ENCODE peak calls at places on chromosomes 2 and 18, in five cellular contexts. I is adrenal gland, R is A549, T is tibial nerve, U is ovary. C is an unnamed sample.

GRCh38 chr18:78090584-78090983 is 840.9 kb downstream of the GALR1 start:
- DNase-seq in R (no peak), I (no peak), T (no peak), U (no peak), C (no peak)

GRCh38 chr2:222819722-222820333 is 41.0 kb upstream of the ACSL3 start:
- DNase-seq in R (no peak), T (no peak), U (no peak), I (no peak), C (no peak)

GRCh38 chr18:57728941-57729511 is 74.1 kb downstream of the ATP8B1 start:
- DNase-seq in T (no peak), U (no peak), R (peak; percentile 48), I (no peak), C (no peak)

GRCh38 chr18:45962461-45962860 is 4.7 kb downstream of the EPG5 start:
- DNase-seq in I (no peak), T (no peak), U (no peak), R (no peak), C (no peak)

GRCh38 chr2:187390891-187391290 is 57.2 kb downstream of the CALCRL start:
- DNase-seq in T (no peak), R (peak; percentile 80), I (no peak), U (no peak), C (no peak)

GRCh38 chr18:8162797-8163196 is 446.4 kb upstream of the RAB12 start:
- DNase-seq in U (no peak), I (no peak), R (no peak), T (no peak), C (no peak)

GRCh38 chr2:72142743-72143440 is 4.8 kb downstream of the CYP26B1 start:
- DNase-seq in I (no peak), U (peak; percentile 75), R (no peak), T (peak; percentile 64), C (no peak)

GRCh38 chr2:71612581-71613520 is 159.5 kb downstream of the DYSF start:
- DNase-seq in I (peak; percentile 14), U (peak; percentile 3), T (no peak), R (no peak), C (peak; percentile 45)

GRCh38 chr18:26549103-26549485 is 741 bp upstream of the KCTD1 start:
- DNase-seq in U (peak; percentile 18), I (peak; percentile 43), R (peak; percentile 57), T (peak; percentile 20), C (peak; percentile 52)

GRCh38 chr2:239290618-239291504 is 110.0 kb downstream of the HDAC4 start:
- DNase-seq in U (no peak), I (no peak), R (no peak), T (no peak), C (no peak)

GRCh38 chr2:61338447-61338846 is 132.4 kb downstream of the USP34 start:
- DNase-seq in I (no peak), T (no peak), U (no peak), R (no peak), C (no peak)

GRCh38 chr18:11387880-11388279 is 221.5 kb upstream of the SLC35G4 start:
- DNase-seq in U (no peak), R (peak; percentile 73), T (peak; percentile 55), I (peak; percentile 62), C (peak; percentile 75)

GRCh38 chr18:68462766-68463165 is 252.1 kb downstream of the TMX3 start:
- DNase-seq in I (no peak), R (no peak), U (no peak), T (no peak), C (no peak)

GRCh38 chr18:47552783-47553182 is 301.3 kb upstream of the SKOR2 start:
- DNase-seq in T (no peak), R (no peak), U (no peak), I (no peak), C (no peak)
- TF ChIP-seq POLR2A in T (no peak), R (no peak), U (no peak), I (no peak), C (no peak)

GRCh38 chr18:37571266-37571665 is 5.7 kb upstream of the CELF4 start:
- DNase-seq in R (no peak), T (no peak), I (no peak), U (no peak), C (no peak)
- TF ChIP-seq CTCF in R (no peak), T (no peak), I (no peak), U (no peak), C (no peak)

GRCh38 chr2:160225722-160226121 is 25.6 kb upstream of the ITGB6 start:
- DNase-seq in R (no peak), I (no peak), U (no peak), T (no peak), C (no peak)

GRCh38 chr2:160228141-160228963 is 28.3 kb upstream of the ITGB6 start:
- DNase-seq in T (no peak), I (no peak), R (peak; percentile 92), U (no peak), C (no peak)

GRCh38 chr2:160227252-160227651 is 27.2 kb upstream of the ITGB6 start:
- DNase-seq in I (no peak), U (no peak), T (no peak), R (peak; percentile 80), C (no peak)

GRCh38 chr2:160224507-160224906 is 24.4 kb upstream of the ITGB6 start:
- DNase-seq in U (no peak), T (no peak), R (no peak), I (no peak), C (no peak)

GRCh38 chr2:160226367-160226766 is 26.3 kb upstream of the ITGB6 start:
- DNase-seq in I (no peak), T (no peak), U (no peak), R (no peak), C (no peak)
- H3K4me1 ChIP-seq in I (peaks cover 14% of the 10 kb centered on the region), T (no peaks in the 10 kb centered on the region), U (peaks cover 7% of the 10 kb centered on the region), R (peaks cover 97% of the 10 kb centered on the region), C (no peaks in the 10 kb centered on the region)

DNA sequence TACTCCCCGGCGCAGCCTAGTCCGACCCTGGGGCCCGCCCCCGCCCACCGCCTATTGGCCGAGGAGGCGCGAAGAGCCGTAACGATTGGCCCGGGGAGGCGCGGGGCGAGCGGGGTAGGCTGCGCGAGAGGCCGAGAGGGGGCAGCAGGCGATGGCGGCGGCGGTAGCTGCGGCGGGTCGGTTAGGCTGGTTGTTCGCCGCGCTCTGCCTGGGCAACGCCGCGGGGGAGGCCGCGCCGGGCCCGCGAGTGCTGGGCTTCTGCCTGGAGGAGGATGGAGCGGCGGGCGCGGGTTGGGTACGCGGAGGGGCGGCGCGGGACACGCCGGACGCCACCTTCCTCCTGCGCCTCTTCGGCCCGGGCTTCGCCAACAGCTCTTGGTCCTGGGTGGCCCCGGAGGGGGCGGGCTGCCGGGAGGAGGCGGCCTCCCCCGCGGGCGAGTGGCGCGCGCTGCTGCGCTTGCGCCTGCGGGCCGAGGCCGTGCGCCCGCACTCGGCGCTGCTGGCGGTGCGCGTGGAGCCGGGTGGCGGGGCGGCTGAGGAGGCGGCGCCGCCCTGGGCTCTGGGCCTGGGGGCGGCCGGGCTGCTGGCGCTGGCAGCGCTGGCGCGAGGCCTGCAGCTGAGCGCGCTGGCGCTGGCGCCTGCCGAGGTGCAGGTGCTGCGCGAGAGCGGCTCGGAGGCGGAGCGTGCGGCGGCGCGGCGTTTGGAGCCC is at the start of gene CNNM3:
- DNase-seq in R (peak; percentile 93), U (peak; percentile 95), T (peak; percentile 93), I (peak; percentile 98), C (peak; percentile 99)
- TF ChIP-seq POLR2A in R (peak; percentile 68), U (peak; percentile 55), T (peak; percentile 83), I (peak; percentile 56), C (peak; percentile 71)

GRCh38 chr18:76402026-76402990 is 92.7 kb downstream of the ZNF516 start:
- DNase-seq in U (no peak), I (no peak), R (no peak), T (no peak), C (no peak)
- TF ChIP-seq CTCF in U (no peak), I (no peak), R (no peak), T (no peak), C (no peak)

GRCh38 chr2:200593905-200594304 is 8.1 kb downstream of the AOX1 start:
- DNase-seq in I (no peak), T (no peak), R (no peak), U (no peak), C (no peak)
- H3K4me1 ChIP-seq in I (peaks cover 34% of the 10 kb centered on the region), T (no peaks in the 10 kb centered on the region), R (peaks cover 28% of the 10 kb centered on the region), U (peaks cover 2% of the 10 kb centered on the region), C (peaks cover 74% of the 10 kb centered on the region)

GRCh38 chr18:35267809-35268208 is 22.2 kb downstream of the ZSCAN30 start:
- DNase-seq in T (peak; percentile 9), R (no peak), I (no peak), U (peak; percentile 23), C (peak; percentile 46)

GRCh38 chr18:35271656-35272055 is 18.4 kb downstream of the ZSCAN30 start:
- DNase-seq in I (no peak), U (no peak), R (no peak), T (no peak), C (no peak)

GRCh38 chr18:35264409-35264808 is 23.6 kb downstream of the ZNF397 start:
- DNase-seq in U (no peak), R (no peak), I (no peak), T (no peak), C (no peak)

GRCh38 chr18:35268811-35269210 is 21.2 kb downstream of the ZSCAN30 start:
- DNase-seq in U (no peak), I (no peak), T (no peak), R (no peak), C (no peak)

GRCh38 chr18:35267161-35267651 is 22.8 kb downstream of the ZSCAN30 start:
- DNase-seq in R (no peak), I (peak; percentile 61), U (peak; percentile 81), T (peak; percentile 60), C (peak; percentile 59)
- TF ChIP-seq POLR2A in R (no peak), I (peak; percentile 12), U (peak; percentile 30), T (peak; percentile 47), C (no peak)